ENCODE peak calls at places on chromosomes 2 and 18, in ten cellular contexts. G, F, I, Q, T, W, O, M, X and B are unnamed samples.

GRCh38 chr2:168392031-168392430 is 64.0 kb upstream of the CERS6 start:
- DNase-seq in X (no peak), F (no peak), Q (no peak), W (no peak), G (no peak), M (no peak), I (no peak), T (no peak), O (no peak), B (no peak)

GRCh38 chr2:39492095-39492590 is 55.1 kb upstream of the MAP4K3 start:
- DNase-seq in I (peak; percentile 74), O (no peak), T (no peak), F (peak; percentile 94), X (peak; percentile 36), W (no peak), Q (peak; percentile 91), M (peak; percentile 97), G (no peak), B (peak; percentile 69)

GRCh38 chr18:64119916-64120315 is 29.0 kb downstream of the LINC00305 start:
- DNase-seq in Q (no peak), W (no peak), M (peak; percentile 29), X (no peak), O (no peak), G (no peak), F (peak; percentile 3), T (no peak), I (peak; percentile 26), B (no peak)

GRCh38 chr18:35282353-35282752 is 7.7 kb downstream of the ZSCAN30 start:
- DNase-seq in F (peak; percentile 8), W (no peak), X (no peak), M (peak; percentile 72), O (no peak), Q (no peak), T (no peak), I (peak; percentile 58), G (no peak), B (no peak)

GRCh38 chr2:119174216-119174992 is 15.9 kb upstream of the C1QL2 start:
- DNase-seq in I (peak; percentile 55), X (peak; percentile 39), W (peak; percentile 45), F (peak; percentile 37), T (peak; percentile 68), O (peak; percentile 40), M (peak; percentile 55), G (peak; percentile 75), Q (no peak), B (peak; percentile 62)

GRCh38 chr18:22687892-22688680 is 245.0 kb upstream of the RBBP8 start:
- DNase-seq in T (no peak), X (no peak), O (no peak), I (no peak), G (no peak), M (no peak), Q (no peak), F (no peak), W (no peak), B (no peak)

GRCh38 chr2:139123795-139124194 is 343.6 kb upstream of the NXPH2 start:
- DNase-seq in W (no peak), X (no peak), Q (no peak), M (peak; percentile 82), T (no peak), F (no peak), G (no peak), I (no peak), O (no peak), B (no peak)

GRCh38 chr18:59070181-59070912 is 69.3 kb upstream of the SEC11C start:
- DNase-seq in Q (no peak), G (peak; percentile 87), O (peak; percentile 88), I (peak; percentile 84), W (peak; percentile 73), T (peak; percentile 91), F (peak; percentile 54), M (peak; percentile 91), X (peak; percentile 92), B (peak; percentile 89)

GRCh38 chr2:145007673-145008263 is 487.8 kb upstream of the ZEB2 start:
- DNase-seq in W (no peak), M (peak; percentile 75), T (no peak), Q (no peak), F (no peak), I (peak; percentile 77), O (no peak), G (no peak), X (no peak), B (no peak)

GRCh38 chr2:230592775-230593174 is 119.9 kb upstream of the CAB39 start:
- DNase-seq in I (no peak), O (no peak), F (no peak), M (no peak), W (no peak), X (no peak), Q (no peak), T (no peak), G (no peak), B (peak; percentile 29)

DNA sequence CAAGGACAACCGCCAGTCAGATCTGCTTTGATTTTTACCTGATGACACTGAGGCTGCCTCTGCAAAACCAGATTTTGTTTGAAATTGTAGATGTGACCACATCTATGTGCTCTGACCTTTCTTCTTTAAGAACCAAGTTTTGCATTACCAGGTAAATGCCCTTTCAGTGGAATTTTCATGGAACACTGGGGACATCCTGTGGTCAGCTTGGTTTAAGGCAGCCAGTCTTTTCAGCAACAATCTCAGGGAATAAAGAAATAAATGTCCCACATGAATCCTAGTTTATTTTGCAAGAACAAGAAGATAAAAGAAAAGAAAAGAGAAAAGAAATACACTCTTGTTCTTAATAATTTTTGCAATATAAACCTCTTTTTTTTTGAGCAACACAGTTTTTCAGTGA is 90.6 kb downstream of the POU3F3 start:
- DNase-seq in T (peak; percentile 39), Q (no peak), M (peak; percentile 70), X (peak; percentile 27), F (peak; percentile 21), O (no peak), W (no peak), G (no peak), I (peak; percentile 66), B (no peak)
- TF ChIP-seq CTCF in T (peak; percentile 72), Q (peak; percentile 8), M (peak; percentile 80), X (peak; percentile 60), F (peak; percentile 69), O (peak; percentile 49), W (no peak), G (peak; percentile 35), I (peak; percentile 62), B (no peak)

GRCh38 chr18:80023173-80023572 is 11.1 kb upstream of the RBFA start:
- DNase-seq in F (no peak), T (no peak), O (no peak), W (no peak), M (no peak), X (no peak), Q (no peak), I (peak; percentile 9), G (no peak), B (peak; percentile 54)
- TF ChIP-seq CTCF in F (peak; percentile 13), T (peak; percentile 28), O (no peak), W (no peak), M (peak; percentile 63), X (peak; percentile 17), Q (no peak), I (peak; percentile 46), G (peak; percentile 14), B (peak; percentile 82)

GRCh38 chr2:208097801-208098200 is 26.5 kb downstream of the CRYGD start:
- DNase-seq in I (peak; percentile 34), G (no peak), X (no peak), Q (no peak), W (no peak), F (no peak), M (no peak), T (no peak), O (no peak), B (no peak)

GRCh38 chr2:208098267-208098666 is 26.1 kb downstream of the CRYGD start:
- DNase-seq in X (no peak), O (no peak), I (no peak), F (no peak), G (no peak), M (no peak), W (no peak), T (no peak), Q (no peak), B (no peak)

GRCh38 chr2:208099682-208100081 is 24.6 kb downstream of the CRYGD start:
- DNase-seq in G (no peak), Q (no peak), X (no peak), O (no peak), W (no peak), F (peak; percentile 75), M (no peak), T (no peak), I (no peak), B (no peak)

GRCh38 chr2:208103616-208104015 is 20.7 kb downstream of the CRYGD start:
- DNase-seq in X (no peak), Q (no peak), O (no peak), F (no peak), W (no peak), I (no peak), T (no peak), G (no peak), M (no peak), B (no peak)

DNA sequence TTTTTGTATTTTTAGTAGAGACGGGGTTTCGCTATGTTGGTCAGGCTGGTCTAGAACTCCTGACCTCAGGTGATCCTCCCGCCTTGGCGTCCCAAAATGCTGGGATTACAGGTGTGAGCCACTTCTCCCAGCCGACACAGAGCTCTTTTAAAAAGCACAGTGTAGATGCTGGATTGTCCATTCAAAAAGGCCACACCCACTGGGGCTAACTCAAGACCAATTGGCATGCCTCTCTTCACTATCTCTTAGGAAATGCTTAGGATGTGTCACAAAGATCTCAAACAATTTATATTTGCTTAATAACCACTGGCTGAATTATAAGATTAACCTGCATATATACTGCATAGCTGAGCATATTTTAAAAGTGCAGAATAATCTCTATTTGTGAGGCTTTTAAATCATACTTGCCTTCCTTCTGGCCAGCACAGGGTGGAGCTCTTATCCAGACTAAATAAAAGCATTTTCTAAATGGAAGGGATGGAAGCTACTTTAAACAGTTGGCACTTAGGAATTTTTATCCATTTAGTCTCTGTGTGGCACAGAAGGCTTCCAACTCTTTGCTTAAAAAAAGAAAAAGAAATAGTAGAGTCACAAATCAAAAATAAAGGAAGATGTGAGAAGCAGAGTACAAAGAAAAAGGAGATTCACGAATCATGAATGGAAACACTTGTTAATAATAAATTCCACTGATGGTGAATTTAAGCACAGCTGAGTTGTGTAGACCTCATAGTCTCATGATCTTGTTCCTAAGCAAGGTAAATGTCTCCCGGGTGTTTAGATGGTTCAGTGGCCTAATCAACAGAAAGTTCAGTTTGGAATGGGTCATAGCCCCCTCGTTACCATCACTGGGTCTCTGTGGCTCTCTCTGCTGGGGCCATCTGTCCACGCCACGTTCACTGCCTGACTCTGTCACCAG is 22.4 kb downstream of the CRYGD start:
- DNase-seq in Q (no peak), I (peak; percentile 37), G (no peak), M (peak; percentile 70), X (peak; percentile 56), F (peak; percentile 46), O (no peak), T (no peak), W (no peak), B (no peak)
- TF ChIP-seq CTCF in Q (peak; percentile 12), I (peak; percentile 30), G (no peak), M (peak; percentile 84), X (peak; percentile 80), F (peak; percentile 69), O (no peak), T (peak; percentile 13), W (no peak), B (peak; percentile 22)

DNA sequence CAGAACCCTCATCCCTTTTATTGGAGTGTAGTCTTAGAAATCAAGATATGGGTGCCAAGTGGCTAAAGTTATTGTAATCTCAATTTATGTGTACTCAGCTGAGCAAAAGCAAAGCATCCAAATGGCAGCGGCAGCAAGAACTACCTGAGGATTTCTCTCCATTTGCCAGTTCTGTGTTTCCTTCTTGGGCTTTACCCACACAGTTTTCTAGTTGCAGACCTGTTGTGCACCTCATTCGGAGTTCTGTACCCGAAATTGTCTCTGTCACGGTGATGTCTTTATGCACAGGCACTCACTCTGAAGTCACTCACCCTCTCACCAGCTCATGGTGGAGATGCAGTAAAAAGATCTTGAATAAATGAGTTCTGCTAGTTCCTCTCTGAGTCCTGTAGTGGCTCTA is 43.6 kb downstream of the INPP4A start:
- DNase-seq in F (no peak), X (no peak), I (no peak), W (no peak), T (no peak), Q (no peak), G (no peak), O (no peak), M (no peak), B (no peak)
- TF ChIP-seq CTCF in F (no peak), X (no peak), I (no peak), W (no peak), T (peak; percentile 4), Q (no peak), G (no peak), O (no peak), M (no peak), B (peak; percentile 39)